ENCODE peak calls at places on chromosomes 13 and 19, in seven cellular contexts. W, X, F, M, Y, E and P are unnamed samples.

GRCh38 chr19:46303702-46304397 is 7.0 kb downstream of the HIF3A start:
- DNase-seq in E (no peak), Y (no peak), X (peak; percentile 97), F (peak; percentile 75), W (peak; percentile 86), M (peak; percentile 92), P (no peak)

GRCh38 chr13:44653261-44653660 is 77.1 kb upstream of the TSC22D1 start:
- DNase-seq in Y (peak; percentile 37), E (no peak), X (no peak), M (no peak), F (no peak), W (no peak), P (no peak)

GRCh38 chr13:68176486-68176885 is 946.4 kb upstream of the PCDH9 start:
- DNase-seq in W (no peak), M (peak; percentile 4), E (no peak), Y (peak; percentile 36), F (no peak), X (no peak), P (peak; percentile 30)

GRCh38 chr19:36093146-36093662 is 17.7 kb upstream of the OVOL3 start:
- DNase-seq in W (no peak), F (no peak), Y (no peak), M (no peak), X (no peak), E (no peak), P (no peak)

GRCh38 chr13:31213681-31214289 is 14.0 kb downstream of the B3GLCT start:
- DNase-seq in W (no peak), F (no peak), X (no peak), E (no peak), M (no peak), Y (peak; percentile 20), P (no peak)

GRCh38 chr19:19410553-19411550 is 5.4 kb downstream of the GATAD2A start:
- DNase-seq in W (no peak), X (no peak), M (no peak), Y (no peak), E (no peak), F (peak; percentile 66), P (no peak)

GRCh38 chr13:113407103-113407530 is 43.2 kb upstream of the GRTP1 start:
- DNase-seq in Y (no peak), E (no peak), X (no peak), W (no peak), M (no peak), F (peak; percentile 64), P (no peak)

GRCh38 chr19:17598953-17599352 is 43.5 kb downstream of the COLGALT1 start:
- DNase-seq in F (no peak), W (no peak), E (peak; percentile 28), X (no peak), M (no peak), Y (no peak), P (no peak)

GRCh38 chr13:30128591-30128990 is 178.8 kb downstream of the KATNAL1 start:
- DNase-seq in X (no peak), M (no peak), W (no peak), E (no peak), Y (no peak), F (no peak), P (no peak)

GRCh38 chr13:102643656-102644055 is 46.9 kb downstream of the TPP2 start:
- DNase-seq in X (no peak), W (no peak), M (no peak), Y (peak; percentile 21), E (no peak), F (no peak), P (no peak)

GRCh38 chr13:85525411-85525810 is 273.8 kb downstream of the SLITRK6 start:
- DNase-seq in Y (no peak), M (no peak), X (no peak), W (no peak), F (no peak), E (no peak), P (no peak)

GRCh38 chr13:36530050-36530789 is 97.9 kb downstream of the CCNA1 start:
- DNase-seq in W (no peak), Y (no peak), E (no peak), F (no peak), M (no peak), X (no peak), P (no peak)

GRCh38 chr13:20125129-20125782 is 35.6 kb downstream of the GJA3 start:
- DNase-seq in M (no peak), X (no peak), Y (peak; percentile 69), W (no peak), E (no peak), F (no peak), P (peak; percentile 25)

GRCh38 chr19:4103073-4103418 is 20.9 kb downstream of the MAP2K2 start:
- DNase-seq in E (peak; percentile 50), X (no peak), W (no peak), Y (no peak), F (no peak), M (no peak), P (peak; percentile 52)

GRCh38 chr19:1013218-1013617 is 7.7 kb downstream of the TMEM259 start:
- DNase-seq in M (no peak), W (no peak), Y (no peak), E (no peak), X (no peak), F (no peak), P (no peak)

GRCh38 chr19:1015782-1016646 is 4.9 kb downstream of the TMEM259 start:
- DNase-seq in M (no peak), F (no peak), Y (no peak), W (no peak), E (no peak), X (no peak), P (no peak)

GRCh38 chr19:1012334-1012733 is 8.6 kb downstream of the TMEM259 start:
- DNase-seq in Y (no peak), E (no peak), X (no peak), M (no peak), W (no peak), F (no peak), P (no peak)

GRCh38 chr19:1015061-1015781 is 5.7 kb downstream of the TMEM259 start:
- DNase-seq in M (no peak), E (no peak), Y (no peak), F (no peak), W (no peak), X (no peak), P (no peak)

GRCh38 chr19:1014161-1015060 is 6.5 kb downstream of the TMEM259 start:
- DNase-seq in E (no peak), Y (no peak), W (no peak), F (no peak), M (no peak), X (no peak), P (no peak)
- TF ChIP-seq POLR2A in E (no peak), Y (no peak), W (no peak), F (no peak), M (no peak), X (no peak), P (no peak)

GRCh38 chr19:54451331-54451871 is 2.4 kb downstream of the LENG8 start:
- DNase-seq in Y (no peak), M (no peak), E (peak; percentile 82), X (no peak), W (no peak), F (peak; percentile 74), P (no peak)

GRCh38 chr19:54448774-54449700 is at the start of gene LENG8:
- DNase-seq in W (peak; percentile 99), Y (peak; percentile 99), X (peak; percentile 98), M (peak; percentile 97), F (peak; percentile 98), E (peak; percentile 96), P (peak; percentile 99)

GRCh38 chr19:54449701-54450069 is 686 bp downstream of the LENG8 start:
- DNase-seq in F (no peak), M (no peak), E (no peak), X (no peak), Y (peak; percentile 37), W (no peak), P (no peak)

GRCh38 chr19:54444737-54445136 is 4.3 kb upstream of the LENG8 start:
- DNase-seq in W (peak; percentile 68), X (no peak), E (no peak), Y (no peak), F (no peak), M (no peak), P (no peak)

GRCh38 chr19:54448037-54448773 is 794 bp upstream of the LENG8 start:
- DNase-seq in M (no peak), Y (peak; percentile 68), W (peak; percentile 74), E (peak; percentile 54), F (peak; percentile 87), X (no peak), P (no peak)
- TF ChIP-seq POLR2A in M (peak; percentile 14), Y (no peak), W (no peak), E (no peak), F (no peak), X (no peak), P (peak; percentile 27)

GRCh38 chr19:32362318-32362691 is 16.9 kb downstream of the ZNF507 start:
- DNase-seq in W (no peak), E (no peak), M (no peak), F (no peak), X (no peak), Y (no peak), P (no peak)
- TF ChIP-seq POLR2A in W (no peak), E (no peak), M (no peak), F (no peak), X (no peak), Y (no peak), P (no peak)

GRCh38 chr13:41196620-41197019 is 2.3 kb upstream of the KBTBD7 start:
- DNase-seq in Y (no peak), X (no peak), W (no peak), E (peak; percentile 48), M (no peak), F (no peak), P (no peak)

GRCh38 chr13:41199061-41199460 is 4.7 kb upstream of the KBTBD7 start:
- DNase-seq in Y (no peak), X (no peak), E (no peak), M (no peak), F (no peak), W (no peak), P (no peak)

GRCh38 chr13:41193469-41193868 is 900 bp downstream of the KBTBD7 start:
- DNase-seq in F (no peak), E (peak; percentile 20), X (no peak), Y (no peak), W (no peak), M (no peak), P (no peak)

GRCh38 chr13:41196011-41196410 is 1.6 kb upstream of the KBTBD7 start:
- DNase-seq in W (no peak), E (no peak), F (no peak), M (no peak), X (no peak), Y (no peak), P (no peak)

DNA sequence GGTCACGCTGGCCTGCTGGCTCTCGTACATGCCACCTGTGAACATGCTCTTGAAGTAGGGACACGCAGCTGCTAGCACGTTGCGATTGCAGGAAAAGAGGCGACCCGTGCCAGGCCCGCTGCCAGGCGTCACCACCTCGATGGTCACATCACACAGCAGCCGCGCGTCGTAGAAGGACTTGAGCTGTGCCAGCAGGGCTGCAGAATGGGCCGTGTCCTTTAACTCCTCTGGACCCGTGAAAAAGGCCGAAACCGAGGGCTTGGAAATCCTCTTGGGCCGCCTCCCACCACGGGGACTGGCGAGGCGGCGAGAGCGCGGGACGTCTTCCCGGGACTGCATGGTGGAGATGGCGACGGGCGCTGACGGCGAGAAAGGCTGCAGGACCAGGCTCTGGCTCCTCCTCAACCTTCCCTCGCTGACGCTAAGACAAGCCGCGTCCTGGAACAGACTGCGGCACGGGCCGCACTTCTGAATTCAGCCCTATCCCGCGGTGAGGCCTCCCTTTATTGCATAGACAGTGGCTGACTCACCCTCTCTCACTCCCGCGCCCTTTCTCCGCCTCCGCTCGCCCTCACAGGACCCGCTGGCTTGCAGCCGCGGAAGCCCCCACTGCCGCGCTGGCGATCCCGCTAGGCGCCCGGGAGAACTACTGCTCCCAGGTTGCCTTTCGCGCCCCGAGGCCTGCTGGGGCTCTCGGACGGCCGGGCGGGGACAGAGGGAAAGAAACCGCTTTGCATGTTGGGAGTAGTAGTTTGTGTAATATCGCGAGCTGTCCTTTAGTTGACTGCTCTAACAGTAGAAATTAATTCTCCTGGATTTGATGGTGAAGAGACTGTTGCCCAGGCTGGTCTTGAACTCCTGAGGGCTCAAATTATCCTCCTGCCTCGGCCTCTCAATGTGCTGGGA is at the start of gene KBTBD7:
- DNase-seq in X (peak; percentile 92), Y (peak; percentile 98), M (peak; percentile 79), E (peak; percentile 99), F (peak; percentile 99), W (peak; percentile 93), P (peak; percentile 51)
- TF ChIP-seq POLR2A in X (no peak), Y (peak; percentile 67), M (no peak), E (peak; percentile 64), F (no peak), W (peak; percentile 82), P (peak; percentile 46)